ENCODE peak calls at places on chromosome 10, in four cellular contexts. One of them, this sample, is unnamed.

GRCh38 chr10:15167411-15168295 is 840 bp downstream of the NMT2 start:
- DNase-seq in suprapubic skin: peak; percentile 70
- DNase-seq in dorsolateral prefrontal cortex: peak; percentile 28
- DNase-seq in brain microvascular endothelial cell: peak; percentile 25
- DNase-seq in this sample: peak; percentile 53

GRCh38 chr10:62047960-62048383 is 146.5 kb downstream of the ARID5B start:
- DNase-seq in suprapubic skin: no peak
- DNase-seq in dorsolateral prefrontal cortex: no peak
- DNase-seq in brain microvascular endothelial cell: no peak
- DNase-seq in this sample: peak; percentile 35

GRCh38 chr10:129767751-129768150 is 196.3 kb downstream of the EBF3 start:
- DNase-seq in suprapubic skin: peak; percentile 25
- DNase-seq in dorsolateral prefrontal cortex: no peak
- DNase-seq in brain microvascular endothelial cell: no peak
- DNase-seq in this sample: no peak

GRCh38 chr10:13773043-13773442 is 186.3 kb downstream of the PRPF18 start:
- DNase-seq in suprapubic skin: no peak
- DNase-seq in dorsolateral prefrontal cortex: no peak
- DNase-seq in brain microvascular endothelial cell: no peak
- DNase-seq in this sample: no peak

GRCh38 chr10:35722636-35723420 is 80.7 kb upstream of the FZD8 start:
- DNase-seq in suprapubic skin: no peak
- DNase-seq in dorsolateral prefrontal cortex: no peak
- DNase-seq in brain microvascular endothelial cell: no peak
- DNase-seq in this sample: no peak

GRCh38 chr10:8092428-8092827 is 37.9 kb downstream of the GATA3 start:
- DNase-seq in suprapubic skin: no peak
- DNase-seq in dorsolateral prefrontal cortex: no peak
- DNase-seq in brain microvascular endothelial cell: no peak
- DNase-seq in this sample: no peak

GRCh38 chr10:109886788-109887155 is 36.5 kb downstream of the XPNPEP1 start:
- DNase-seq in suprapubic skin: no peak
- DNase-seq in dorsolateral prefrontal cortex: no peak
- DNase-seq in brain microvascular endothelial cell: no peak
- DNase-seq in this sample: peak; percentile 12

GRCh38 chr10:85608706-85609105 is 757.9 kb downstream of the GRID1 start:
- DNase-seq in suprapubic skin: no peak
- DNase-seq in dorsolateral prefrontal cortex: no peak
- DNase-seq in brain microvascular endothelial cell: no peak
- DNase-seq in this sample: no peak

GRCh38 chr10:78378192-78378591 is 344.5 kb downstream of the RPS24 start:
- DNase-seq in suprapubic skin: no peak
- DNase-seq in dorsolateral prefrontal cortex: no peak
- DNase-seq in brain microvascular endothelial cell: no peak
- DNase-seq in this sample: no peak

GRCh38 chr10:126736737-126737136 is 66.2 kb upstream of the C10orf90 start:
- DNase-seq in suprapubic skin: no peak
- DNase-seq in dorsolateral prefrontal cortex: no peak
- DNase-seq in brain microvascular endothelial cell: no peak
- DNase-seq in this sample: no peak

GRCh38 chr10:5354068-5354467 is 10.7 kb upstream of the UCN3 start:
- DNase-seq in suprapubic skin: no peak
- DNase-seq in dorsolateral prefrontal cortex: no peak
- DNase-seq in brain microvascular endothelial cell: no peak
- DNase-seq in this sample: no peak

GRCh38 chr10:59033622-59034021 is 142.8 kb upstream of the PHYHIPL start:
- DNase-seq in suprapubic skin: no peak
- DNase-seq in dorsolateral prefrontal cortex: no peak
- DNase-seq in brain microvascular endothelial cell: peak; percentile 51
- DNase-seq in this sample: no peak

GRCh38 chr10:78310481-78311080 is 276.9 kb downstream of the RPS24 start:
- DNase-seq in suprapubic skin: no peak
- DNase-seq in dorsolateral prefrontal cortex: no peak
- DNase-seq in brain microvascular endothelial cell: no peak
- DNase-seq in this sample: no peak

GRCh38 chr10:3485287-3485686 is 299.7 kb downstream of the KLF6 start:
- DNase-seq in suprapubic skin: no peak
- DNase-seq in dorsolateral prefrontal cortex: no peak
- DNase-seq in brain microvascular endothelial cell: no peak
- DNase-seq in this sample: no peak

GRCh38 chr10:62005687-62006086 is 104.2 kb downstream of the ARID5B start:
- DNase-seq in suprapubic skin: no peak
- DNase-seq in dorsolateral prefrontal cortex: no peak
- DNase-seq in brain microvascular endothelial cell: no peak
- DNase-seq in this sample: no peak

GRCh38 chr10:1395025-1395981 is 339.1 kb downstream of the WDR37 start:
- DNase-seq in suprapubic skin: no peak
- DNase-seq in dorsolateral prefrontal cortex: no peak
- DNase-seq in brain microvascular endothelial cell: no peak
- DNase-seq in this sample: no peak

GRCh38 chr10:97499561-97500296 is 1.0 kb downstream of the UBTD1 start:
- DNase-seq in suprapubic skin: peak; percentile 89
- DNase-seq in dorsolateral prefrontal cortex: peak; percentile 53
- DNase-seq in brain microvascular endothelial cell: peak; percentile 50
- DNase-seq in this sample: peak; percentile 61

GRCh38 chr10:7444576-7445226 is 33.9 kb upstream of the SFMBT2 start:
- DNase-seq in suprapubic skin: no peak
- DNase-seq in dorsolateral prefrontal cortex: peak; percentile 60
- DNase-seq in brain microvascular endothelial cell: no peak
- DNase-seq in this sample: no peak

GRCh38 chr10:107487284-107487683 is 322.8 kb upstream of the SORCS1 start:
- DNase-seq in suprapubic skin: no peak
- DNase-seq in dorsolateral prefrontal cortex: no peak
- DNase-seq in brain microvascular endothelial cell: no peak
- DNase-seq in this sample: no peak

GRCh38 chr10:105806-106205 is 29.4 kb upstream of the ZMYND11 start:
- DNase-seq in suprapubic skin: no peak
- DNase-seq in dorsolateral prefrontal cortex: no peak
- DNase-seq in brain microvascular endothelial cell: no peak
- DNase-seq in this sample: no peak

GRCh38 chr10:490256-490655 is 199.2 kb downstream of the DIP2C start:
- DNase-seq in suprapubic skin: peak; percentile 90
- DNase-seq in dorsolateral prefrontal cortex: no peak
- DNase-seq in brain microvascular endothelial cell: no peak
- DNase-seq in this sample: no peak

GRCh38 chr10:66925896-66926719 is at the start of gene LRRTM3:
- DNase-seq in suprapubic skin: no peak
- DNase-seq in dorsolateral prefrontal cortex: peak; percentile 78
- DNase-seq in brain microvascular endothelial cell: peak; percentile 88
- DNase-seq in this sample: peak; percentile 78
- H3K4me3 ChIP-seq in suprapubic skin: no peak within 1 kb of the TSS
- H3K4me3 ChIP-seq in dorsolateral prefrontal cortex: peak within 1 kb of the TSS; percentile 57
- H3K4me3 ChIP-seq in brain microvascular endothelial cell: peak within 1 kb of the TSS; percentile 32
- H3K4me3 ChIP-seq in this sample: peak within 1 kb of the TSS; percentile 10

GRCh38 chr10:70106958-70107791 is 25.4 kb downstream of the AIFM2 start:
- DNase-seq in suprapubic skin: no peak
- DNase-seq in dorsolateral prefrontal cortex: no peak
- DNase-seq in brain microvascular endothelial cell: no peak
- DNase-seq in this sample: no peak
- TF ChIP-seq CTCF in suprapubic skin: peak; percentile 17
- TF ChIP-seq CTCF in dorsolateral prefrontal cortex: peak; percentile 18
- TF ChIP-seq CTCF in brain microvascular endothelial cell: peak; percentile 79
- TF ChIP-seq CTCF in this sample: peak; percentile 62

GRCh38 chr10:29068302-29068701 is 220.6 kb upstream of the LYZL1 start:
- DNase-seq in suprapubic skin: no peak
- DNase-seq in dorsolateral prefrontal cortex: no peak
- DNase-seq in brain microvascular endothelial cell: no peak
- DNase-seq in this sample: no peak
- H3K4me3 ChIP-seq in suprapubic skin: no peak overlapping the region
- H3K4me3 ChIP-seq in dorsolateral prefrontal cortex: no peak overlapping the region
- H3K4me3 ChIP-seq in brain microvascular endothelial cell: no peak overlapping the region
- H3K4me3 ChIP-seq in this sample: no peak overlapping the region

DNA sequence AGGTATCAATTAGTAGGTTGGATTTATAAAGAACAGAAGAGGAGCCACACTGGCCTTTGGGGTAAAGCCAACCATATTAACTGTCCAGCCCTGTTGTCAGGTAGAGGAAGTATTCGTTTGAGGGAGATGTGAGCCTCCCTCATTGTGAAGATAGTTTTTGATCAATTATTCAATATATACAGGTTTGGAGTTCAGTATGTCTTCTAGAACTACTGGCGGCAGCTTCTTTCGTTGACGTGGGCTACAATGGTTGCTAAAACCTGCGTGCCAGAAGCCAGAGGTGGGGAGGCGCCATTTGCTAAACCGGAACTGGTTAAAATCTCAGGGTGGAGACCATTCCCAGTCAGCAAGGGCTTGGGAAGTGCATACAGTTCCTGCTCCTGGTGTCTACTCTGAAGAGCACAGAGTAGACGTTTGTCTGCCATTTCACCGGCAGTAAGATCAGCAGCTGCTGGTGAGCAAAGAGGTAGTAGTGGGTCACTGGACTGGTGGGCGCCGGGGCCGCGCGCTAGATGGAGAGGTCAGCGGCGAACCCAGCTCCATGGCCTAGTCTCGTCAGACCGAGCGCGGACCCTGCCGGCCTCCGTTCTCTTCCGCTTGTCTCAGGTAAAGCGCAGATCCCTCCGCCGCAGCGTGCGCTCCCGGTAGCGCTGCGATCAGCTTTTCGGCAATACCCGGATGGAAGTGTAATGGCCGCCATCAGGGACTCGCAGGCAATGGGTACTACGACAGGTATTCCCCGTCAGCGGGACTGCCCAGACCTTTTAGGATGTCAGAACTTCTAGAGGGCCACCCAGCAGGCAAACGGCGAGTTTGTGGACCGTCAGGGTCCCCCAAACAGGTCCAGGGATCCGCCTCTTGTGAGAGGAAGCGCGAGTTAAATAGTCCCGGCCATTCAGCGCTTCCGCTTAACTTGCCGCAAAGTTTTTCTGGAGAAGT is at the start of gene ZNF518A:
- DNase-seq in suprapubic skin: peak; percentile 92
- DNase-seq in dorsolateral prefrontal cortex: peak; percentile 85
- DNase-seq in brain microvascular endothelial cell: peak; percentile 96
- DNase-seq in this sample: peak; percentile 99
- TF ChIP-seq CTCF in suprapubic skin: no peak
- TF ChIP-seq CTCF in dorsolateral prefrontal cortex: peak; percentile 47
- TF ChIP-seq CTCF in brain microvascular endothelial cell: no peak
- TF ChIP-seq CTCF in this sample: no peak

GRCh38 chr10:93380043-93380565 is 102.0 kb downstream of the MYOF start:
- DNase-seq in suprapubic skin: no peak
- DNase-seq in dorsolateral prefrontal cortex: no peak
- DNase-seq in brain microvascular endothelial cell: no peak
- DNase-seq in this sample: no peak

GRCh38 chr10:93378039-93378438 is 104.1 kb downstream of the MYOF start:
- DNase-seq in suprapubic skin: no peak
- DNase-seq in dorsolateral prefrontal cortex: no peak
- DNase-seq in brain microvascular endothelial cell: no peak
- DNase-seq in this sample: no peak

GRCh38 chr10:93379366-93380042 is 102.6 kb downstream of the MYOF start:
- DNase-seq in suprapubic skin: no peak
- DNase-seq in dorsolateral prefrontal cortex: no peak
- DNase-seq in brain microvascular endothelial cell: peak; percentile 87
- DNase-seq in this sample: peak; percentile 91

DNA sequence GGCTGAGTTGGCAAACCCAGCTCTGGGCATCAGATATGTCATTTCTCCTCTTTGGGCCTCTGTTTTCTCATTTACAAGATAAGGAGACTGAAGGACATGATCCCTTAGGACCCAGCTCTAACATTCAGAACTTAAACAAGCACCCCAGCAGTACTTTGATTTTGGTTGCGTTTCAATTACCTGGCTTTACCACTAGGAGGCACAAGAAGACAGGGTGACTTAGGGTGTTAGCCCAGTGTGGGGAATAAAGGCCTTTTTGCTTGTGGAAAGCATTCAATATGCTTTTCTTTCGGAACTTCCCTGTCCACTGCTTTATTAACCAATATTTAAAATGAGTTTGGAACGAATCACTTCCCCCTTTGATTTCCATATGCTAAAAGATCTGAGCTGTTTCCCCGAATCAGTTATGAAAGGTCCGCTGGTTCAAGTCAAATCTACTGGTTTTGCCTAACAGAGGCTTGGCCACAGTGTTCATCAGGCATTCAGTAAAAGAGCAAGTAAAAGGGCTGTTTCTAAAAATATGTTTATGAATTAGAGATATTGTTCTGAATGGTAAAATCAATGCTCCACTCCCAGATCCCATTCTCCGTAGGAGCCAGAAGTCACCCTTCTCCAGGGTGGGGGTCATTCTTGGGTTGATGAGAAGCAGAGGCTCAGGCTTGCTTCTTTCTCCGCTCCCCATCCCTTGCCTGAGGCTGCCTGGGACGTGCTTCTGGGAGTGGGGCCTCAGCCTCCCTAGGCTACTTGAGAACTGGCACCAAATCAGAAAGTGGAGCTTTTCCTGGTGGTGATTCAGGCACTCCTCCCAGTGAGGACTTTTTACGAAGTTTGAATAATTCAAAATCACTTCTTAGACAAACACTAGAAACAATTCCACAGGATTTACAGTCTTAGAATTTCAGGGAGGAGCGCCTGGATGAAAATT is 105.5 kb downstream of the MYOF start:
- DNase-seq in suprapubic skin: no peak
- DNase-seq in dorsolateral prefrontal cortex: no peak
- DNase-seq in brain microvascular endothelial cell: peak; percentile 71
- DNase-seq in this sample: peak; percentile 89
- H3K4me3 ChIP-seq in suprapubic skin: no peak overlapping the region
- H3K4me3 ChIP-seq in dorsolateral prefrontal cortex: no peak overlapping the region
- H3K4me3 ChIP-seq in brain microvascular endothelial cell: no peak overlapping the region
- H3K4me3 ChIP-seq in this sample: no peak overlapping the region

GRCh38 chr10:115026041-115026779 is 67.0 kb upstream of the ATRNL1 start:
- DNase-seq in suprapubic skin: no peak
- DNase-seq in dorsolateral prefrontal cortex: no peak
- DNase-seq in brain microvascular endothelial cell: no peak
- DNase-seq in this sample: no peak
- TF ChIP-seq CTCF in suprapubic skin: no peak
- TF ChIP-seq CTCF in dorsolateral prefrontal cortex: no peak
- TF ChIP-seq CTCF in brain microvascular endothelial cell: peak; percentile 31
- TF ChIP-seq CTCF in this sample: peak; percentile 27

GRCh38 chr10:12501324-12501723 is 152.0 kb downstream of the CAMK1D start:
- DNase-seq in suprapubic skin: peak; percentile 14
- DNase-seq in dorsolateral prefrontal cortex: no peak
- DNase-seq in brain microvascular endothelial cell: no peak
- DNase-seq in this sample: no peak
- H3K4me3 ChIP-seq in suprapubic skin: no peak overlapping the region
- H3K4me3 ChIP-seq in dorsolateral prefrontal cortex: no peak overlapping the region
- H3K4me3 ChIP-seq in brain microvascular endothelial cell: no peak overlapping the region
- H3K4me3 ChIP-seq in this sample: no peak overlapping the region

DNA sequence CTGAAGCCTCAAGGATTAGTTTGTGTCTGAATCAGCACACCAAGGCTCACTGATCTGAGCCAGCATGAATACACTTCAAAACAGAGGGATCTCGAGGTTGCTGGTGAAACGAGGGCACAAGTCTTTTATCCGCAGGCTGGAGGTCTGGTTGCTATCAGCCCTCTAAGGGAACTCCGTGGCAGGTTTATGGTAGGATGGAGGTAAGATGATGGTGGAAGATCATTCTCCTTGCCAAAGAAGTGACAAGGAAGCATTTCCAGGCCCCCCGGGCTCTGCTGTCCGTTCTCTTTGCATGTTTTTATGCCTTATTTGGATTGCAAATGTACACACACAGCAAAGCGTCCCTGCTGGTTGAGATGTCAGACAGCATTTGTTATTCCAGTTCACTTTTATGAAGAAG is 268.3 kb downstream of the ARHGAP12 start:
- DNase-seq in suprapubic skin: no peak
- DNase-seq in dorsolateral prefrontal cortex: no peak
- DNase-seq in brain microvascular endothelial cell: no peak
- DNase-seq in this sample: no peak
- TF ChIP-seq CTCF in suprapubic skin: no peak
- TF ChIP-seq CTCF in dorsolateral prefrontal cortex: no peak
- TF ChIP-seq CTCF in brain microvascular endothelial cell: no peak
- TF ChIP-seq CTCF in this sample: no peak

This sample was measured in astrocyte of the spinal cord.